ENCODE peak calls at places on chromosome 14, in five cellular contexts. J is fibroblast of lung; O is pancreas; I is prostate gland; K is CD8-positive, alpha-beta T cell. L is an unnamed sample.
A peak's percentile ranks its signal among the peaks of the same experiment; 100 is the strongest.

GRCh38 chr14:46661728-46662127 is 10.1 kb upstream of the RPL10L start:
- DNase-seq in J (no peak), O (no peak), I (no peak), K (no peak), L (no peak)

GRCh38 chr14:99758915-99759545 is 34.2 kb upstream of the EML1 start:
- DNase-seq in J (no peak), O (no peak), I (no peak), K (no peak), L (no peak)

GRCh38 chr14:24315807-24316596 is 4.7 kb downstream of the LTB4R start:
- DNase-seq in J (no peak), O (no peak), I (no peak), K (no peak), L (no peak)

GRCh38 chr14:102418853-102419240 is 56.1 kb downstream of the TECPR2 start:
- DNase-seq in J (no peak), O (no peak), I (no peak), K (no peak), L (no peak)

GRCh38 chr14:52536269-52536668 is 16.0 kb downstream of the TXNDC16 start:
- DNase-seq in J (no peak), O (no peak), I (no peak), K (no peak), L (no peak)

GRCh38 chr14:25400607-25401206 is 350.8 kb upstream of the STXBP6 start:
- DNase-seq in J (peak; percentile 50), O (peak; percentile 34), I (peak; percentile 55), K (no peak), L (no peak)

GRCh38 chr14:78851189-78851588 is 681.0 kb downstream of the NRXN3 start:
- DNase-seq in J (no peak), O (no peak), I (peak; percentile 55), K (no peak), L (no peak)

GRCh38 chr14:64704743-64705405 is 650 bp downstream of the PLEKHG3 start:
- DNase-seq in J (no peak), O (peak; percentile 59), I (peak; percentile 49), K (no peak), L (no peak)

GRCh38 chr14:96055065-96055752 is 16.0 kb downstream of the C14orf132 start:
- DNase-seq in J (peak; percentile 38), O (no peak), I (no peak), K (no peak), L (no peak)

GRCh38 chr14:100056964-100057817 is 8.0 kb upstream of the EVL start:
- DNase-seq in J (peak; percentile 39), O (no peak), I (no peak), K (no peak), L (peak; percentile 36)

GRCh38 chr14:105010891-105011291 is 10.0 kb downstream of the CDCA4 start:
- DNase-seq in J (no peak), O (no peak), I (no peak), K (no peak), L (no peak)

GRCh38 chr14:90301122-90301521 is 30.6 kb downstream of the NRDE2 start:
- DNase-seq in J (no peak), O (no peak), I (no peak), K (no peak), L (no peak)

GRCh38 chr14:68958553-68958952 is 20.5 kb downstream of the ACTN1 start:
- DNase-seq in J (peak; percentile 69), O (no peak), I (no peak), K (no peak), L (no peak)

GRCh38 chr14:68956728-68957127 is 22.4 kb downstream of the ACTN1 start:
- DNase-seq in J (no peak), O (no peak), I (no peak), K (no peak), L (no peak)

GRCh38 chr14:68960123-68960522 is 19.0 kb downstream of the ACTN1 start:
- DNase-seq in J (no peak), O (no peak), I (no peak), K (no peak), L (no peak)

GRCh38 chr14:68959035-68959434 is 20.1 kb downstream of the ACTN1 start:
- DNase-seq in J (no peak), O (no peak), I (no peak), K (no peak), L (no peak)

GRCh38 chr14:68957688-68958248 is 21.3 kb downstream of the ACTN1 start:
- DNase-seq in J (no peak), O (no peak), I (no peak), K (no peak), L (no peak)
- H3K4me1 ChIP-seq in J (peaks cover 63% of the 10 kb centered on the region), O (peaks cover 4% of the 10 kb centered on the region), I (no peaks in the 10 kb centered on the region), K (peaks cover 95% of the 10 kb centered on the region), L (peaks cover 62% of the 10 kb centered on the region)

GRCh38 chr14:69685716-69686115 is 74.3 kb downstream of the SUSD6 start:
- DNase-seq in J (peak; percentile 67), O (peak; percentile 59), I (peak; percentile 79), K (no peak), L (peak; percentile 72)
- H3K27ac ChIP-seq in J (no peak overlapping the region), O (peak overlapping the region; percentile 13), I (peak overlapping the region; percentile 39), K (no peak overlapping the region), L (peak overlapping the region; percentile 93)

DNA sequence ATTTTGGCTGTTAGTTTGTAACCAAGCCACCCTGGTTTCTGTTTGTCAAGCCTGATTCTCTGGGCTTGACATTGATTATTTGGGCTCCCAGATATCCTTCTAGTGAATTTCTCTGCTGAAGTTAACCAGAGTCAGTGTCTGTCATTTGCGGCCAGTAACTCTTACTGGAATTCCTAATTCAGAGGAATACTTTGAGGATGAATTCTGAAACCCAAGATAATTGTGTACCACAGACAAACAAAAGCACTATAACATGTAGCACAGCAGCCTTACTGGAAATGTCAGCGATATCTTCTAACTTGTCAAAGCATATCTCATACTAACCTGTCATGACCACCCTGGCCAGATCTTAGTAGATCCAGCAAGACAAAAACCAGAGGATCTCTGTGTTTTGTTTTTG is 84.4 kb upstream of the HIF1A start:
- DNase-seq in J (no peak), O (no peak), I (no peak), K (no peak), L (no peak)
- H3K4me1 ChIP-seq in J (peaks cover 5% of the 10 kb centered on the region), O (no peaks in the 10 kb centered on the region), I (no peaks in the 10 kb centered on the region), K (no peaks in the 10 kb centered on the region), L (no peaks in the 10 kb centered on the region)

DNA sequence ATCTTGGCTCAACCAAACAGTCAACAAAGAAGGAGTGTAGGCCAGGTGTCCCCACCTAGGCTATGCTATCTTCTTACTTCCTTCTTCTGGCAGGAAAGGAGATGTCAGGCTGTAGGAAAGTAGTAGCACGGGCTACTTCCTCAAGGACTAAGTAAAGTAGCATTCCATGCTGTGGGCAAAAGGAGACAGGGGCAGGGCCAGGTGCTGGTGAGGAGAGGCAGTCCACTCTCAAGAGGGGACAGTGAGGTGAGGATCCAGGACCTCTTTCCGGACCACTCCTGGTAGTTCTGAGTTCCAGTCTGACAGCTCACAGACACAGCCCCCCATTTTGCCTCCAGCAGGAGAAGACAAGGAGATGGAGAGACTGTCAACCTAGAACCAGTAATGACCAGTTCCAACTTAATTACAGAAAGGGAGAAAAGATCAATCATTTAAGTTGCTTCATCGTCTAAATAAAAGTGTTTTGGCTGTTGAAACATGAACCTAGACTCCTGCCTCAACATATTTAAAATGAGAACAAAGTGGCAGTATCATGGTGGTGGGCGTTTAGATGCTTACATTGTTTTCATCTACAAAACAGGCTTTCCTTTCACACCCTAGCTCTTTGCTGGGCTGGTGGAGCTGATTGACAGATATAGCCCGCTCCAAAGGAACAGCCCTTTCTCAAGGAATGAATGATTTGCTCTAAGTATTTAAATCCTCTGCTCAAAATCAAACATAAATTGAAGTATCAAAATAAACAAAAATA is 5.1 kb upstream of the SSTR1 start:
- DNase-seq in J (no peak), O (no peak), I (no peak), K (no peak), L (no peak)
- H3K27ac ChIP-seq in J (no peak overlapping the region), O (no peak overlapping the region), I (no peak overlapping the region), K (no peak overlapping the region), L (no peak overlapping the region)

L was measured in foreskin keratinocyte.